ENCODE peak calls at places on chromosomes 12 and 14, in seven cellular contexts. C is AG10803, V is fibroblast of lung, R is endodermal cell, T is AG04449, P is lower lobe of right lung, B is AG09309. Y is an unnamed sample.
A peak's percentile ranks its signal among the peaks of the same experiment; 100 is the strongest.

GRCh38 chr12:84585996-84586395 is 326.6 kb downstream of the SLC6A15 start:
- DNase-seq in P (no peak), B (peak; percentile 35), R (no peak), C (peak; percentile 5), T (no peak), V (no peak), Y (no peak)

GRCh38 chr14:77409131-77409533 is 14.2 kb downstream of the NOXRED1 start:
- DNase-seq in C (no peak), P (no peak), T (no peak), R (peak; percentile 71), V (peak; percentile 4), B (no peak), Y (no peak)

GRCh38 chr12:102435827-102436436 is 44.4 kb downstream of the IGF1 start:
- DNase-seq in R (no peak), B (no peak), P (no peak), T (no peak), V (no peak), C (no peak), Y (no peak)

GRCh38 chr12:27818421-27818918 is 38.4 kb upstream of the MANSC4 start:
- DNase-seq in B (no peak), T (no peak), C (no peak), P (no peak), V (peak; percentile 34), R (no peak), Y (no peak)

GRCh38 chr12:20815573-20815972 is 5.1 kb downstream of the SLCO1B3 start:
- DNase-seq in V (no peak), B (no peak), C (no peak), R (no peak), P (no peak), T (no peak), Y (no peak)

GRCh38 chr14:92040431-92041040 is 677 bp upstream of the TRIP11 start:
- DNase-seq in V (peak; percentile 19), B (no peak), T (no peak), R (peak; percentile 58), P (no peak), C (peak; percentile 23), Y (no peak)

GRCh38 chr12:74537126-74537706 is 419 bp upstream of the ATXN7L3B start:
- DNase-seq in V (peak; percentile 77), P (no peak), C (peak; percentile 63), T (peak; percentile 14), R (no peak), B (peak; percentile 16), Y (peak; percentile 36)

GRCh38 chr12:19530631-19531020 is 91.3 kb downstream of the AEBP2 start:
- DNase-seq in V (peak; percentile 21), C (peak; percentile 72), R (no peak), P (no peak), T (no peak), B (no peak), Y (no peak)

GRCh38 chr14:105860615-105861580 is 334.5 kb downstream of the TMEM121 start:
- DNase-seq in C (no peak), V (no peak), R (peak; percentile 8), P (peak; percentile 40), B (no peak), T (no peak), Y (no peak)

GRCh38 chr12:60169904-60170303 is 574.1 kb downstream of the SLC16A7 start:
- DNase-seq in T (no peak), R (no peak), P (no peak), C (no peak), V (peak; percentile 15), B (no peak), Y (no peak)

GRCh38 chr12:45350861-45351260 is 135.0 kb downstream of the ANO6 start:
- DNase-seq in C (no peak), B (no peak), V (no peak), P (no peak), T (no peak), R (no peak), Y (no peak)

GRCh38 chr12:12033589-12034223 is 37.0 kb upstream of the BCL2L14 start:
- DNase-seq in P (no peak), R (peak; percentile 49), C (no peak), V (no peak), B (no peak), T (no peak), Y (no peak)

GRCh38 chr12:12032260-12032761 is 38.4 kb upstream of the BCL2L14 start:
- DNase-seq in C (no peak), P (no peak), R (peak; percentile 58), V (no peak), T (no peak), B (no peak), Y (no peak)

GRCh38 chr12:12034344-12034743 is 36.4 kb upstream of the BCL2L14 start:
- DNase-seq in C (no peak), R (peak; percentile 32), B (no peak), P (no peak), T (no peak), V (no peak), Y (no peak)

GRCh38 chr12:12035229-12035628 is 35.5 kb upstream of the BCL2L14 start:
- DNase-seq in T (no peak), C (no peak), P (no peak), V (no peak), R (peak; percentile 31), B (no peak), Y (no peak)

GRCh38 chr12:12032771-12033588 is 37.8 kb upstream of the BCL2L14 start:
- DNase-seq in R (peak; percentile 94), V (peak; percentile 90), P (peak; percentile 74), C (peak; percentile 82), T (peak; percentile 41), B (peak; percentile 61), Y (peak; percentile 56)
- H3K4me3 ChIP-seq in R (no peak overlapping the region), V (peak overlapping the region; percentile 42), P (peak overlapping the region; percentile 57), C (peak overlapping the region; percentile 66), T (peak overlapping the region; percentile 57), B (peak overlapping the region; percentile 47), Y (peak overlapping the region; percentile 49)

GRCh38 chr14:71181215-71182003 is 274.1 kb downstream of the PCNX1 start:
- DNase-seq in B (no peak), T (no peak), V (no peak), P (no peak), C (peak; percentile 6), R (peak; percentile 16), Y (no peak)

GRCh38 chr14:71179046-71179445 is 271.8 kb downstream of the PCNX1 start:
- DNase-seq in R (no peak), T (no peak), P (no peak), B (no peak), V (no peak), C (no peak), Y (no peak)

GRCh38 chr14:71187633-71188356 is 280.5 kb downstream of the PCNX1 start:
- DNase-seq in B (no peak), P (no peak), C (no peak), T (no peak), V (no peak), R (peak; percentile 69), Y (no peak)

DNA sequence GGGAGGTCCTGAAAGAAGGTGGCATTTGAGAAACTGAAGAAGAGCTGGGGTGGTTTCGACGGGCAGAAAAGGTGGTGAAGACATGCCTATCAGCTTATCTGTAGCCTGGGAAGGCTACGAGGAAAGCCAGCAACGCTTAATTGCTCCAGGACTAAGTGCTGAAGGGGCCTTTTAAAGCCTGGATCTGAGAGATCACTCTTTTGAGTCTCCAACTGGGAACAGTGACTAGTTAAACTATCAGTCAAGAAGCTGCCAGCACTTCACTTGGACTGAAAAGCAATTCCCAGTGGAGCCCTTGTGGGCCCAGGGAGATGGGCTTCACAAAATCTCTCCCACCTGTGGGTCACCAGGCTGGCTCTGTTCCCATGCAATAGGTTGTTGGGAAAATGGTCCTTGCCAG is 276.6 kb downstream of the PCNX1 start:
- DNase-seq in P (no peak), C (no peak), B (no peak), T (no peak), R (peak; percentile 41), V (no peak), Y (no peak)
- TF ChIP-seq CTCF in P (no peak), C (no peak), B (no peak), T (no peak), R (no peak), V (no peak), Y (no peak)

GRCh38 chr14:90850487-90850886 is 34.3 kb upstream of the TTC7B start:
- DNase-seq in P (no peak), V (peak; percentile 16), C (peak; percentile 47), R (peak; percentile 64), B (no peak), T (no peak), Y (peak; percentile 66)
- H3K4me3 ChIP-seq in P (no peak overlapping the region), V (no peak overlapping the region), C (no peak overlapping the region), R (no peak overlapping the region), B (no peak overlapping the region), T (no peak overlapping the region), Y (no peak overlapping the region)

GRCh38 chr14:60164717-60165546 is at the start of gene DHRS7:
- DNase-seq in T (no peak), V (peak; percentile 76), B (peak; percentile 21), R (peak; percentile 90), P (peak; percentile 92), C (peak; percentile 81), Y (no peak)
- TF ChIP-seq CTCF in T (peak; percentile 7), V (peak; percentile 24), B (peak; percentile 49), R (peak; percentile 60), P (peak; percentile 60), C (peak; percentile 40), Y (peak; percentile 33)

DNA sequence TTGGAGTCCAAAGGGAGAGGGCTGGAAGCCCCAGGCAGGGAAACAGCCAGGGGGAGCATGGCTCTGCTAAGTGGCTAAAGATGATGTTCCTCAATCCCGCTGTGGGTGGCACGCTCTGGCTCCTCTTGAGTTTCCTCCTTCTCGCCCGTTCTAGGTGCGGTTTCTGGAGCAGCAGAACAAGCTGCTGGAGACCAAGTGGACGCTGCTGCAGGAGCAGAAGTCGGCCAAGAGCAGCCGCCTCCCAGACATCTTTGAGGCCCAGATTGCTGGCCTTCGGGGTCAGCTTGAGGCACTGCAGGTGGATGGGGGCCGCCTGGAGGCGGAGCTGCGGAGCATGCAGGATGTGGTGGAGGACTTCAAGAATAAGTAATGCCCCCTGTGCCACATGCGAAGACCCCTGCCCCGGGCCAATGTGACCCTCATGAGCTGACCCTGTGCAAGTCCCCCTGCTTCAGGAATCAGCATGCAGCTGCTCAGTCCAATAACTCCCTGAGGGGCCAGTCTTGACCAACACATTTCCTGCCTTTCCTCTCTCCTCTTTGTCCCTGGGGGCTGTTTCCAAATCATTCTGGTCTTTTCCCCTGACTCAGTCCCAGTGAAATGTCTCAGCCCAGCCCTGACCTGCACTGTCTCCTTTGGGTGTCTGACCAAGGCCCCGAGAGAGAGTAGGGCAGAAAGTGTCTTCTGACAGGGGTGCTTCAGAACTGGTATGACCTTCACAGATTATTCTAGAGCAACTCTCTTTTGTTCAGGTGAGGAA is 2.1 kb downstream of the KRT7 start:
- DNase-seq in V (no peak), C (peak; percentile 42), P (no peak), B (no peak), T (no peak), R (no peak), Y (no peak)
- H3K4me3 ChIP-seq in V (no peak overlapping the region), C (no peak overlapping the region), P (peak overlapping the region; percentile 51), B (no peak overlapping the region), T (no peak overlapping the region), R (no peak overlapping the region), Y (peak overlapping the region; percentile 53)